ENCODE peak calls at places on chromosome 11, in ten cellular contexts. One of them, this sample, is unnamed.

GRCh38 chr11:125371451-125371935 is 124.6 kb downstream of the FEZ1 start:
- DNase-seq in cardiac fibroblast: no peak
- DNase-seq in psoas muscle: no peak
- DNase-seq in mucosa of descending colon: no peak
- DNase-seq in bronchial epithelial cell: no peak
- DNase-seq in pancreas: peak
- DNase-seq in Peyer's patch: no peak
- DNase-seq in endothelial cell of umbilical vein: no peak
- DNase-seq in CD4-positive, CD25-positive, alpha-beta regulatory T cell: no peak
- DNase-seq in choroid plexus epithelial cell: no peak
- DNase-seq in this sample: no peak

GRCh38 chr11:126132319-126132718 is 69.7 kb upstream of the CDON start:
- DNase-seq in cardiac fibroblast: no peak
- DNase-seq in psoas muscle: peak
- DNase-seq in mucosa of descending colon: no peak
- DNase-seq in bronchial epithelial cell: peak
- DNase-seq in pancreas: no peak
- DNase-seq in Peyer's patch: no peak
- DNase-seq in endothelial cell of umbilical vein: no peak
- DNase-seq in CD4-positive, CD25-positive, alpha-beta regulatory T cell: no peak
- DNase-seq in choroid plexus epithelial cell: peak
- DNase-seq in this sample: peak

GRCh38 chr11:70397336-70397982 is 870 bp upstream of the CTTN start:
- DNase-seq in cardiac fibroblast: no peak
- DNase-seq in psoas muscle: no peak
- DNase-seq in mucosa of descending colon: no peak
- DNase-seq in bronchial epithelial cell: no peak
- DNase-seq in pancreas: no peak
- DNase-seq in Peyer's patch: no peak
- DNase-seq in endothelial cell of umbilical vein: no peak
- DNase-seq in CD4-positive, CD25-positive, alpha-beta regulatory T cell: no peak
- DNase-seq in choroid plexus epithelial cell: peak
- DNase-seq in this sample: no peak

GRCh38 chr11:95920460-95921105 is 3.3 kb downstream of the MTMR2 start:
- DNase-seq in cardiac fibroblast: peak
- DNase-seq in psoas muscle: no peak
- DNase-seq in mucosa of descending colon: no peak
- DNase-seq in bronchial epithelial cell: no peak
- DNase-seq in pancreas: no peak
- DNase-seq in Peyer's patch: no peak
- DNase-seq in endothelial cell of umbilical vein: no peak
- DNase-seq in CD4-positive, CD25-positive, alpha-beta regulatory T cell: no peak
- DNase-seq in choroid plexus epithelial cell: peak
- DNase-seq in this sample: peak

GRCh38 chr11:72209101-72209500 is 7.5 kb upstream of the FOLR2 start:
- DNase-seq in cardiac fibroblast: no peak
- DNase-seq in psoas muscle: no peak
- DNase-seq in mucosa of descending colon: no peak
- DNase-seq in bronchial epithelial cell: no peak
- DNase-seq in pancreas: peak
- DNase-seq in Peyer's patch: no peak
- DNase-seq in endothelial cell of umbilical vein: no peak
- DNase-seq in CD4-positive, CD25-positive, alpha-beta regulatory T cell: no peak
- DNase-seq in choroid plexus epithelial cell: no peak
- DNase-seq in this sample: no peak

GRCh38 chr11:70048279-70049024 is 29.7 kb upstream of the ANO1 start:
- DNase-seq in cardiac fibroblast: no peak
- DNase-seq in psoas muscle: no peak
- DNase-seq in mucosa of descending colon: no peak
- DNase-seq in bronchial epithelial cell: peak
- DNase-seq in pancreas: no peak
- DNase-seq in Peyer's patch: no peak
- DNase-seq in endothelial cell of umbilical vein: no peak
- DNase-seq in CD4-positive, CD25-positive, alpha-beta regulatory T cell: no peak
- DNase-seq in choroid plexus epithelial cell: peak
- DNase-seq in this sample: peak

GRCh38 chr11:58254936-58255335 is 13.1 kb downstream of the OR10W1 start:
- DNase-seq in cardiac fibroblast: peak
- DNase-seq in psoas muscle: no peak
- DNase-seq in mucosa of descending colon: no peak
- DNase-seq in bronchial epithelial cell: no peak
- DNase-seq in pancreas: no peak
- DNase-seq in Peyer's patch: no peak
- DNase-seq in endothelial cell of umbilical vein: no peak
- DNase-seq in CD4-positive, CD25-positive, alpha-beta regulatory T cell: no peak
- DNase-seq in choroid plexus epithelial cell: peak
- DNase-seq in this sample: no peak

GRCh38 chr11:47353978-47354774 is 1.7 kb upstream of the MYBPC3 start:
- DNase-seq in cardiac fibroblast: no peak
- DNase-seq in psoas muscle: no peak
- DNase-seq in mucosa of descending colon: no peak
- DNase-seq in bronchial epithelial cell: no peak
- DNase-seq in pancreas: no peak
- DNase-seq in Peyer's patch: no peak
- DNase-seq in endothelial cell of umbilical vein: no peak
- DNase-seq in CD4-positive, CD25-positive, alpha-beta regulatory T cell: no peak
- DNase-seq in choroid plexus epithelial cell: no peak
- DNase-seq in this sample: no peak

GRCh38 chr11:10375280-10376048 is 70.6 kb downstream of the ADM start:
- DNase-seq in cardiac fibroblast: peak
- DNase-seq in psoas muscle: no peak
- DNase-seq in mucosa of descending colon: no peak
- DNase-seq in bronchial epithelial cell: no peak
- DNase-seq in pancreas: no peak
- DNase-seq in Peyer's patch: no peak
- DNase-seq in endothelial cell of umbilical vein: no peak
- DNase-seq in CD4-positive, CD25-positive, alpha-beta regulatory T cell: no peak
- DNase-seq in choroid plexus epithelial cell: peak
- DNase-seq in this sample: no peak

GRCh38 chr11:47108214-47108613 is 68.5 kb downstream of the ARFGAP2 start:
- DNase-seq in cardiac fibroblast: no peak
- DNase-seq in psoas muscle: no peak
- DNase-seq in mucosa of descending colon: no peak
- DNase-seq in bronchial epithelial cell: no peak
- DNase-seq in pancreas: no peak
- DNase-seq in Peyer's patch: no peak
- DNase-seq in endothelial cell of umbilical vein: no peak
- DNase-seq in CD4-positive, CD25-positive, alpha-beta regulatory T cell: no peak
- DNase-seq in choroid plexus epithelial cell: no peak
- DNase-seq in this sample: no peak

GRCh38 chr11:112315057-112315720 is 54.5 kb upstream of the PLET1 start:
- DNase-seq in cardiac fibroblast: no peak
- DNase-seq in psoas muscle: no peak
- DNase-seq in mucosa of descending colon: no peak
- DNase-seq in bronchial epithelial cell: no peak
- DNase-seq in pancreas: no peak
- DNase-seq in Peyer's patch: no peak
- DNase-seq in endothelial cell of umbilical vein: no peak
- DNase-seq in CD4-positive, CD25-positive, alpha-beta regulatory T cell: no peak
- DNase-seq in choroid plexus epithelial cell: no peak
- DNase-seq in this sample: no peak

DNA sequence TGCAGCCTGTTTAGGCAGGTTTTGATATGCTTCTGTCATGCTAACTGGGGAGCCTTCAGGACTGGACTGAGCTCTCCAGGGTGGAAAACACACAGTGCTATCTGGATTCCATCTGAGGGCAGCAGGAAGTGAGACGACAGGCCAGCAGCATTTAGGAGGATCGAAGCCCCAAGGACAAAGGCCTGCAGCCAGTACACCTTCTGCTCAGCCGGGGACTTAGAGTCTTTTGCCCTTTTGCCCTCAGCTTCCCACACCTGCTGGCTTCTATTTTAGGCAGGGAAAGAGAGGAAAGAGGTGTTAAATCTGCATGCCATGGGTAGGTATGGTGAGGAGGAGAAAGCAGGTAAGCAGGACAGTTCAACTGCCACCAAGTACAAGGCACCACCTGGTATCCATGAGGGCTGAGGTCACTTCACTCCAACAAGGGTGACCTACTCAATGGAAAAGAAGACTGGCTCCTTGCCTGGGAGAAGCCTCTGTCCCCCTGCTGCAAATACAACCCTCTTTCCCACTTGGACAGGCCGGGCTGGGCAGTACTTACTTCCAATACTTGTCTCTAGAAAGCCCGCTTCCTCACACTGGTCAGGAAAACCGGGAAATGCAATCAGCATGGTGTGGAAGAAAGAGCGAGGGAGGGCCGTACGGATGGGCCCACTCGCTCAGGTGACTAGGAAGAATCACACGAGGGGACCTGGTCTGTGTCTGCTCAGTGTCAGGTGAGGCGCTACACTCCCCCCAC is 12.3 kb downstream of the LARGE2 start:
- DNase-seq in cardiac fibroblast: no peak
- DNase-seq in psoas muscle: no peak
- DNase-seq in mucosa of descending colon: no peak
- DNase-seq in bronchial epithelial cell: peak
- DNase-seq in pancreas: no peak
- DNase-seq in Peyer's patch: no peak
- DNase-seq in endothelial cell of umbilical vein: no peak
- DNase-seq in CD4-positive, CD25-positive, alpha-beta regulatory T cell: no peak
- DNase-seq in choroid plexus epithelial cell: no peak
- DNase-seq in this sample: peak
- H3K4me3 ChIP-seq in cardiac fibroblast: no peak
- H3K4me3 ChIP-seq in psoas muscle: no peak
- H3K4me3 ChIP-seq in mucosa of descending colon: no peak
- H3K4me3 ChIP-seq in bronchial epithelial cell: no peak
- H3K4me3 ChIP-seq in pancreas: no peak
- H3K4me3 ChIP-seq in Peyer's patch: no peak
- H3K4me3 ChIP-seq in endothelial cell of umbilical vein: no peak
- H3K4me3 ChIP-seq in CD4-positive, CD25-positive, alpha-beta regulatory T cell: no peak
- H3K4me3 ChIP-seq in choroid plexus epithelial cell: no peak
- H3K4me3 ChIP-seq in this sample: no peak

GRCh38 chr11:65058012-65058411 is 341 bp downstream of the NAALADL1 start:
- DNase-seq in cardiac fibroblast: no peak
- DNase-seq in psoas muscle: no peak
- DNase-seq in mucosa of descending colon: no peak
- DNase-seq in bronchial epithelial cell: no peak
- DNase-seq in pancreas: no peak
- DNase-seq in Peyer's patch: no peak
- DNase-seq in endothelial cell of umbilical vein: no peak
- DNase-seq in CD4-positive, CD25-positive, alpha-beta regulatory T cell: no peak
- DNase-seq in choroid plexus epithelial cell: no peak
- DNase-seq in this sample: no peak
- H3K4me3 ChIP-seq in cardiac fibroblast: no peak
- H3K4me3 ChIP-seq in psoas muscle: no peak
- H3K4me3 ChIP-seq in mucosa of descending colon: no peak
- H3K4me3 ChIP-seq in bronchial epithelial cell: no peak
- H3K4me3 ChIP-seq in pancreas: no peak
- H3K4me3 ChIP-seq in Peyer's patch: peak
- H3K4me3 ChIP-seq in endothelial cell of umbilical vein: no peak
- H3K4me3 ChIP-seq in CD4-positive, CD25-positive, alpha-beta regulatory T cell: no peak
- H3K4me3 ChIP-seq in choroid plexus epithelial cell: no peak
- H3K4me3 ChIP-seq in this sample: no peak

GRCh38 chr11:121235057-121235456 is 57.5 kb upstream of the SC5D start:
- DNase-seq in cardiac fibroblast: no peak
- DNase-seq in psoas muscle: no peak
- DNase-seq in mucosa of descending colon: no peak
- DNase-seq in bronchial epithelial cell: no peak
- DNase-seq in pancreas: no peak
- DNase-seq in Peyer's patch: no peak
- DNase-seq in endothelial cell of umbilical vein: no peak
- DNase-seq in CD4-positive, CD25-positive, alpha-beta regulatory T cell: no peak
- DNase-seq in choroid plexus epithelial cell: no peak
- DNase-seq in this sample: no peak

GRCh38 chr11:121237686-121238658 is 54.6 kb upstream of the SC5D start:
- DNase-seq in cardiac fibroblast: peak
- DNase-seq in psoas muscle: no peak
- DNase-seq in mucosa of descending colon: no peak
- DNase-seq in bronchial epithelial cell: peak
- DNase-seq in pancreas: no peak
- DNase-seq in Peyer's patch: no peak
- DNase-seq in endothelial cell of umbilical vein: peak
- DNase-seq in CD4-positive, CD25-positive, alpha-beta regulatory T cell: peak
- DNase-seq in choroid plexus epithelial cell: peak
- DNase-seq in this sample: peak

GRCh38 chr11:121240650-121241299 is 51.8 kb upstream of the SC5D start:
- DNase-seq in cardiac fibroblast: no peak
- DNase-seq in psoas muscle: no peak
- DNase-seq in mucosa of descending colon: no peak
- DNase-seq in bronchial epithelial cell: no peak
- DNase-seq in pancreas: no peak
- DNase-seq in Peyer's patch: no peak
- DNase-seq in endothelial cell of umbilical vein: no peak
- DNase-seq in CD4-positive, CD25-positive, alpha-beta regulatory T cell: no peak
- DNase-seq in choroid plexus epithelial cell: no peak
- DNase-seq in this sample: no peak

GRCh38 chr11:121231576-121232278 is 60.8 kb upstream of the SC5D start:
- DNase-seq in cardiac fibroblast: no peak
- DNase-seq in psoas muscle: no peak
- DNase-seq in mucosa of descending colon: no peak
- DNase-seq in bronchial epithelial cell: no peak
- DNase-seq in pancreas: no peak
- DNase-seq in Peyer's patch: no peak
- DNase-seq in endothelial cell of umbilical vein: no peak
- DNase-seq in CD4-positive, CD25-positive, alpha-beta regulatory T cell: no peak
- DNase-seq in choroid plexus epithelial cell: no peak
- DNase-seq in this sample: no peak

DNA sequence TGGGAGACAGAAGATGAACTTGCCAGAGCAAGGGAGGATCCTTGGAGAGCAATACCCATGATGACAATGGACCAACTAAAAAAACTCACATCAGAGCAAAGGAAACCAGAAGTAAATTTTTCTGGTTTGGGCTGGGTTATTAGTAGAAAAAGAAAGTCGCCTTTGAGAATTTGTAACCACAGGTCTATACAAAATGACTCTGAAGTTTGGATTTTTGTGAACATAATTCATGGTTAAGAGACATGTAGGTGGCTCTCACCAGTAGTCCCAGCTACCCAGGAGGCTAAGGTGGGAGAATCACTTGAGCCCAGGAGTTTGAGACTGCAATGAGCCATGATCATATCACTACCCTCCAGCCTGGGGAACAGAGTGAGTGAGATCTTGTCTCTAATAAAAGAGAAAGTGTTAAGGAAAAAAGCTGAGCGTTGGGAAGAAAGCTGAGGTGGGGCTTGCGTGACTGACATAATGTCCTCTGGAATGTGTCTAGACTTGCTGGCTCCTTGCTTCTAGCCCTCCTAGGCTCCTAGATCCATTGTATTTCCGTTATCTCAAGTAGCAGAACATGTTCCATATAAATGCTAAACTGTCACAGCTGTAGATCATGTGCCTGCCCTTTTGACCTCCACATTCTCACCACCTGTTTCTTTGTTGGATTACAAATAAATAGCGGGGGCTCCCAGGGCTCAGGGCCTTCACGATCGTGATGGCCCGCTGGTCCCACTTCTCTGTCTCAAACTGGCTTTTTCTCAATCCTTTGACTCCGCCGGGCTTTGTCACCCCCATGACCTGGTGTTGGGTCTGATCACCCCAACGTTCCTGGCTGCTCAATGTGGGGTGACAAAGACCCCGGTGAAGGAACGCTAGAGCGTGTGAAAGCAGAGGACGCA is 56.2 kb upstream of the SC5D start:
- DNase-seq in cardiac fibroblast: peak
- DNase-seq in psoas muscle: no peak
- DNase-seq in mucosa of descending colon: no peak
- DNase-seq in bronchial epithelial cell: peak
- DNase-seq in pancreas: no peak
- DNase-seq in Peyer's patch: no peak
- DNase-seq in endothelial cell of umbilical vein: peak
- DNase-seq in CD4-positive, CD25-positive, alpha-beta regulatory T cell: peak
- DNase-seq in choroid plexus epithelial cell: peak
- DNase-seq in this sample: peak
- H3K4me3 ChIP-seq in cardiac fibroblast: no peak
- H3K4me3 ChIP-seq in psoas muscle: no peak
- H3K4me3 ChIP-seq in mucosa of descending colon: no peak
- H3K4me3 ChIP-seq in bronchial epithelial cell: no peak
- H3K4me3 ChIP-seq in pancreas: no peak
- H3K4me3 ChIP-seq in Peyer's patch: no peak
- H3K4me3 ChIP-seq in endothelial cell of umbilical vein: no peak
- H3K4me3 ChIP-seq in CD4-positive, CD25-positive, alpha-beta regulatory T cell: no peak
- H3K4me3 ChIP-seq in choroid plexus epithelial cell: peak
- H3K4me3 ChIP-seq in this sample: no peak

GRCh38 chr11:122153746-122154145 is 37.7 kb upstream of the BLID start:
- DNase-seq in cardiac fibroblast: no peak
- DNase-seq in psoas muscle: no peak
- DNase-seq in mucosa of descending colon: no peak
- DNase-seq in bronchial epithelial cell: no peak
- DNase-seq in pancreas: no peak
- DNase-seq in Peyer's patch: no peak
- DNase-seq in endothelial cell of umbilical vein: peak
- DNase-seq in CD4-positive, CD25-positive, alpha-beta regulatory T cell: no peak
- DNase-seq in choroid plexus epithelial cell: no peak
- DNase-seq in this sample: no peak
- H3K4me3 ChIP-seq in cardiac fibroblast: no peak
- H3K4me3 ChIP-seq in psoas muscle: no peak
- H3K4me3 ChIP-seq in mucosa of descending colon: no peak
- H3K4me3 ChIP-seq in bronchial epithelial cell: no peak
- H3K4me3 ChIP-seq in pancreas: no peak
- H3K4me3 ChIP-seq in Peyer's patch: no peak
- H3K4me3 ChIP-seq in endothelial cell of umbilical vein: no peak
- H3K4me3 ChIP-seq in CD4-positive, CD25-positive, alpha-beta regulatory T cell: no peak
- H3K4me3 ChIP-seq in choroid plexus epithelial cell: no peak
- H3K4me3 ChIP-seq in this sample: no peak